ENCODE peak calls at places on chromosomes 2 and 18, in five cellular contexts. O is spleen, K is sigmoid colon, B is endothelial cell of umbilical vein, J is K562. N is an unnamed sample.

GRCh38 chr2:72367530-72368225 is 220.0 kb upstream of the CYP26B1 start:
- DNase-seq in B (peak), O (no peak), J (no peak), K (no peak), N (peak)

GRCh38 chr2:86305195-86305975 is 32.0 kb downstream of the REEP1 start:
- DNase-seq in K (peak), J (no peak), B (no peak), O (no peak), N (no peak)

GRCh38 chr2:233356546-233357308 is 2.4 kb downstream of the DGKD start:
- DNase-seq in B (no peak), K (no peak), J (no peak), O (no peak), N (no peak)

GRCh38 chr2:196200557-196200956 is 29.2 kb upstream of the STK17B start:
- DNase-seq in J (no peak), O (no peak), B (no peak), K (no peak), N (no peak)

GRCh38 chr2:241136191-241136590 is 13.1 kb downstream of the PASK start:
- DNase-seq in J (no peak), K (peak), O (no peak), B (no peak), N (no peak)

GRCh38 chr2:25700221-25700660 is 26.9 kb upstream of the DTNB start:
- DNase-seq in O (no peak), K (no peak), B (peak), J (peak), N (no peak)

GRCh38 chr2:1671916-1672315 is 72.4 kb downstream of the PXDN start:
- DNase-seq in B (no peak), O (no peak), J (no peak), K (no peak), N (no peak)

GRCh38 chr2:4530231-4530630 is 826.9 kb downstream of the DCDC2C start:
- DNase-seq in K (no peak), O (no peak), B (no peak), J (no peak), N (no peak)

GRCh38 chr2:3154694-3155093 is 222.9 kb downstream of the EIPR1 start:
- DNase-seq in O (no peak), J (no peak), B (no peak), K (no peak), N (no peak)

GRCh38 chr2:99821572-99822369 is 320.6 kb downstream of the AFF3 start:
- DNase-seq in B (peak), K (no peak), J (no peak), O (no peak), N (no peak)

GRCh38 chr2:69645026-69645425 is 1.5 kb upstream of the AAK1 start:
- DNase-seq in B (peak), O (no peak), J (peak), K (no peak), N (no peak)

GRCh38 chr2:183227191-183227590 is 102.9 kb downstream of the NUP35 start:
- DNase-seq in J (no peak), B (no peak), O (no peak), K (no peak), N (no peak)

GRCh38 chr2:80054339-80054675 is 250.2 kb downstream of the LRRTM1 start:
- DNase-seq in K (no peak), B (no peak), O (no peak), J (no peak), N (no peak)

GRCh38 chr2:105750735-105751134 is 6.0 kb downstream of the NCK2 start:
- DNase-seq in J (no peak), K (no peak), O (no peak), B (no peak), N (no peak)

GRCh38 chr2:222338374-222338773 is 39.6 kb upstream of the PAX3 start:
- DNase-seq in B (no peak), O (no peak), K (no peak), J (no peak), N (no peak)

GRCh38 chr2:129587426-129588064 is 391.9 kb upstream of the RAB6C start:
- DNase-seq in K (no peak), B (no peak), O (no peak), J (peak), N (no peak)

GRCh38 chr2:4775668-4776067 is 916.5 kb upstream of the SOX11 start:
- DNase-seq in J (no peak), B (no peak), K (no peak), O (no peak), N (no peak)

GRCh38 chr2:207505728-207506127 is 24.0 kb upstream of the CREB1 start:
- DNase-seq in B (peak), J (no peak), K (no peak), O (no peak), N (no peak)

GRCh38 chr2:88638743-88639142 is 11.5 kb upstream of the EIF2AK3 start:
- DNase-seq in J (no peak), B (no peak), O (no peak), K (no peak), N (no peak)

GRCh38 chr2:148503511-148503910 is 141.0 kb upstream of the EPC2 start:
- DNase-seq in J (no peak), B (no peak), K (no peak), O (no peak), N (no peak)

GRCh38 chr2:10252651-10253050 is 50.1 kb upstream of the HPCAL1 start:
- DNase-seq in J (no peak), K (peak), B (no peak), O (no peak), N (no peak)

GRCh38 chr18:46334200-46334553 is 230.0 kb downstream of the HAUS1 start:
- DNase-seq in K (peak), B (no peak), J (no peak), O (no peak), N (no peak)

GRCh38 chr2:112700004-112700667 is 20.7 kb upstream of the NT5DC4 start:
- DNase-seq in J (no peak), O (no peak), K (no peak), B (no peak), N (no peak)

GRCh38 chr2:77363277-77363676 is 158.9 kb downstream of the LRRTM4 start:
- DNase-seq in O (no peak), B (no peak), K (no peak), J (no peak), N (no peak)

GRCh38 chr2:35035883-35036282 is 1319.7 kb upstream of the CRIM1 start:
- DNase-seq in K (no peak), J (no peak), O (no peak), B (no peak), N (no peak)

GRCh38 chr18:56505971-56506370 is 132.4 kb downstream of the TXNL1 start:
- DNase-seq in O (no peak), B (no peak), J (no peak), K (no peak), N (no peak)

GRCh38 chr2:187842978-187843847 is 289.0 kb upstream of the TFPI start:
- DNase-seq in O (no peak), K (no peak), B (peak), J (peak), N (no peak)

GRCh38 chr18:8895987-8896619 is 190.7 kb downstream of the MTCL1 start:
- DNase-seq in O (no peak), K (no peak), J (no peak), B (no peak), N (no peak)

GRCh38 chr18:8894823-8895222 is 189.5 kb downstream of the MTCL1 start:
- DNase-seq in B (no peak), O (no peak), J (no peak), K (no peak), N (no peak)

GRCh38 chr18:8893221-8893620 is 187.9 kb downstream of the MTCL1 start:
- DNase-seq in B (no peak), K (no peak), J (peak), O (no peak), N (no peak)

GRCh38 chr18:8893628-8894231 is 188.4 kb downstream of the MTCL1 start:
- DNase-seq in O (no peak), B (no peak), K (no peak), J (no peak), N (no peak)

DNA sequence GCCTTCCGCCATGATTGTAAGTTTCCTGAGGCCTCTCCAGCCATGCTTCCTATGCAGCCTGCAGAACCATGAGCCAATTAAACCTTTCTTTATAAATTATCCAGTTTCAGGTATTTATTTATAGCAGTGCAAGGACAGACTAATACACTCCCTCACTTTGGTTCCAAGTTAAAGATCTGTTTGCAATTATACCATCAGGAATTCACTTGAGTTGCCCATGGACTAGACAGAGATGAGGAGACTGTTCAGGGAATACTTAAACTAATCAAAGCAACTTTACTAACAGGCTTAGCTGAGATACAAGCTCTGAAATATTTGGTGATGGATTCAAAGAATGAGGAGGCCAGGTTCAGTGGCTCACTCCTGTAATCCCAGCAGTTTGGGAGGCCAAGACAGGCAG is 190.0 kb downstream of the MTCL1 start:
- DNase-seq in O (no peak), K (no peak), J (no peak), B (no peak), N (no peak)
- TF ChIP-seq POLR2AphosphoS5 in O (no peak), K (no peak), J (no peak), B (no peak), N (no peak)

DNA sequence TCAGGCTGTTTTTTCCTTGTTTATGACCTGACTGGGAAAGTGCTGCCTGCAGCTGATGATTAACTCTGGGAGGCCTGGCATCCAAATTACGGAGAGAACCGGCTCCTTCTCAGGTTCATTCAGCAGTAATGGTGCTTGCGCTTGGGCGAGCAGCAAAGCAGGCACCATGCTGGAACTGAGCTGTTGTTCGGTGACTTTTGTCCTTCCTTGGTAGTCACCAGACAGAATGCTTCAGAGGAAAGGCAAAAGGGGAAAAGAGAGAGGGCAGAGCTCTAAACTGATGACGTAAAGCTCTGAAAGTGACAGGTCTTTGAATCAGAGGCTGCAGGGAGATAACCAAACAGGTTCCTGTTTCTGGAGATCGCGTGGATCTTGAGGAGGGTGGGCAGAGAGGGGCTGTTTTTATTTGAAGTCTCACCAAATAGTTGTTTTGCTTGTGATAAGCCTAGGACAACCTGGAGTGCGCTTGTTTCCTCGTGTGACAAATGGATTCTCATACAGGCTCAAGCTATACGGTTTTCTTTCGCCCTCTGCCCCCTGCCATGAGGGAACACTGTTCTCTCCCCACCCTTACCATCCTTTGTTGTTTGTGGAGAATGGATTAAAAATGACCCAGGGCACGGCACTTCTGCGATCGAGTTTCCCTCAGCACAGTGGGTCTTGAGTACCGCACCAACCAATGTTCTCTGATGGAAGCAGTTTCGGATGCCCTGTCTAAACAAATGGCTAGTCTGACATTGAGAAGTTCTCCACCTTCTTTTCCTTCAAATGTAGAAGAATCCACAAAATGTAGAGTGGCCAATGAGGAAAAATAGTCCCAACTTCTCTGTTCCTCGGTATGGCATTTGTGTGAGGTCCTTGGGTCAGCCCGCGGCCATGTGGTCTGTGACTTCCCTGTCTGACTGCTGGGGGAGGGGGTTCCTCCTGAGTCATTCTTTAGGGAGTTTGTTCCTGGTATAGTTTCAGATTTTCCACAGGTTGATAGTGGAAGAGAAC is 1.3 kb downstream of the RASGRP3 start:
- DNase-seq in J (peak), O (no peak), B (peak), K (peak), N (no peak)
- H3K4me3 ChIP-seq in J (peak), O (no peak), B (no peak), K (no peak), N (no peak)

GRCh38 chr18:74496508-74497307 is 545 bp downstream of the CNDP2 start:
- DNase-seq in K (peak), J (peak), O (no peak), B (no peak), N (peak)
- TF ChIP-seq POLR2A in K (no peak), J (no peak), O (no peak), B (no peak), N (no peak)

GRCh38 chr2:113890253-113891235 is 655 bp downstream of the ACTR3 start:
- DNase-seq in J (peak), B (peak), O (peak), K (peak), N (peak)
- TF ChIP-seq POLR2AphosphoS5 in J (peak), B (peak), O (peak), K (peak), N (peak)

GRCh38 chr2:128262315-128263253 is 56.1 kb downstream of the HS6ST1 start:
- DNase-seq in J (no peak), O (no peak), B (no peak), K (no peak), N (no peak)

GRCh38 chr2:128259585-128259984 is 59.1 kb downstream of the HS6ST1 start:
- DNase-seq in B (no peak), O (no peak), J (no peak), K (no peak), N (no peak)

GRCh38 chr2:128261245-128262128 is 57.2 kb downstream of the HS6ST1 start:
- DNase-seq in O (no peak), B (no peak), J (no peak), K (no peak), N (no peak)

GRCh38 chr2:128258218-128258617 is 60.5 kb downstream of the HS6ST1 start:
- DNase-seq in O (no peak), K (no peak), B (no peak), J (no peak), N (no peak)

GRCh38 chr2:128260239-128261138 is 58.2 kb downstream of the HS6ST1 start:
- DNase-seq in J (no peak), O (no peak), K (no peak), B (peak), N (peak)
- H3K4me3 ChIP-seq in J (no peak), O (no peak), K (peak), B (no peak), N (no peak)

GRCh38 chr2:74527741-74528140 is 1.7 kb upstream of the DQX1 start:
- DNase-seq in O (no peak), K (no peak), J (no peak), B (no peak), N (no peak)

GRCh38 chr2:74531666-74532065 is 1.9 kb downstream of the HTRA2 start:
- DNase-seq in B (no peak), O (peak), K (no peak), J (no peak), N (no peak)

GRCh38 chr2:74530239-74531161 is 767 bp downstream of the HTRA2 start:
- DNase-seq in J (peak), K (no peak), O (peak), B (peak), N (no peak)

GRCh38 chr2:74528600-74529356 is 728 bp downstream of the AUP1 start:
- DNase-seq in O (no peak), J (no peak), K (no peak), B (no peak), N (no peak)

GRCh38 chr2:74529357-74530238 is at the start of the genes AUP1 and HTRA2:
- DNase-seq in O (peak), K (peak), J (peak), B (peak), N (peak)
- TF ChIP-seq POLR2A in O (peak), K (peak), J (peak), B (peak), N (peak)

GRCh38 chr18:48136051-48136543 is 205.6 kb upstream of the SMAD2 start:
- DNase-seq in B (no peak), J (no peak), O (peak), K (no peak), N (no peak)

GRCh38 chr18:48135436-48135966 is 205.0 kb upstream of the SMAD2 start:
- DNase-seq in B (no peak), J (no peak), K (no peak), O (peak), N (no peak)

GRCh38 chr18:48132993-48133674 is 202.7 kb upstream of the SMAD2 start:
- DNase-seq in B (no peak), K (no peak), O (peak), J (no peak), N (no peak)

GRCh38 chr18:48134609-48135008 is 204.2 kb upstream of the SMAD2 start:
- DNase-seq in O (peak), J (no peak), K (no peak), B (no peak), N (no peak)

DNA sequence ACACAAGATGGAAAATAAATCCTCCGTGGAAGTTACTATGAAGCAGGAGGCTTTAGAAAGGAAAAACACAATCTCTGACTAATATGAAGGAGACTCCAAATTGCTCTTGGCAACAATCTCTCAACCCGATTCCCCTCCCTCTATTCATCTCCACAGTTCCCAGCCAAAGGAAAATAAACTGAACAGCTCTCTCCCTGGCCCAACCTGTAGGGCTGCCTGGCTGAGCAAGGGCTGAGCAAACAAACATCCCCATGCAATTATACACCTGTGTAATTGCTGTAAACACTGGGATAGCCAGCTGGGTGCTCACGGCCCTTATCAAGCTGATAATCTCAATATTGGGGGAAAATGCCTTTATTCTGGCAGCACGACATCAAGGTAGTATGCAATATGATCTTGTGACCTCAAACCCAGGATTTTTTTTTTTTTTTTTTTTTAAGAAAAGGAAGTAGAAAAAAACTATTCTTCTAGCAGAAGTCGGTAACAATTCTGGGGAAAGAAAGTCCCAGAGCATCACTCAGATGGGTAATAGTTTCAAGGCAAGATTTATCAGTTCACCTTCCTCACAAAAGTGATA is 203.3 kb upstream of the SMAD2 start:
- DNase-seq in O (peak), J (no peak), B (no peak), K (no peak), N (peak)
- TF ChIP-seq POLR2AphosphoS5 in O (no peak), J (no peak), B (no peak), K (no peak), N (peak)

GRCh38 chr18:23619388-23619873 is 33.1 kb upstream of the NPC1 start:
- DNase-seq in O (peak), B (peak), K (no peak), J (no peak), N (no peak)

GRCh38 chr18:23616258-23616657 is 30.0 kb upstream of the NPC1 start:
- DNase-seq in O (no peak), B (no peak), K (no peak), J (no peak), N (no peak)

GRCh38 chr18:23614891-23615290 is 28.6 kb upstream of the NPC1 start:
- DNase-seq in K (no peak), B (no peak), J (no peak), O (no peak), N (no peak)

GRCh38 chr18:23617412-23618009 is 31.2 kb upstream of the NPC1 start:
- DNase-seq in B (no peak), K (no peak), J (no peak), O (no peak), N (no peak)

DNA sequence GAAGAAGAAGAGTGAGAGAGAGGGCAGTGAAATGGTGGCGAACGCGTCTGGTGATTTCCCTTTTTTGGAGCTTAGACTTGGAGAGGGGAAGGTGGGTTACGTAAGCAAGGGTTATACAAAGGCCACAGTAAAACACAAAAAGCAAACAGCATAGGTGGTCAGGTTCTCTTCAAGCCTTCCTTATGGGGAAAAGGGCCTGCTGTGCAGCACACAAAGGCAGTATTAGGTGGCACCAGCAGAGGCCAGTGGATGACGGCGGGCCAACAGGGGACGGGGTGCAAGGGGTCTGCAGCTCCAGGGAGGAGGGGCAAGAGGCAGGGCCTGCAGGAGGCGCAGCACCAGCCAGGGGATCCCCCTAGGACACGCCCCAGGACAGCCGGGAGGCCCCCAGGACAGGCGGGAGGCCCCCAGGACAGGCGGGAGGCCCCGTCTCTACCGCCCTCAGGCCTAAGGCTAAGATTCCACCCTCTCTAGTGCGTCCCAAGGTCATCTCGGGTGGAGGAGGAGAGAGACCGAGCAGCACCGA is 32.6 kb upstream of the NPC1 start:
- DNase-seq in J (no peak), O (peak), B (no peak), K (peak), N (no peak)
- H3K4me3 ChIP-seq in J (no peak), O (peak), B (peak), K (peak), N (peak)

GRCh38 chr18:3245853-3246635 is 1.6 kb upstream of the MYL12A start:
- DNase-seq in B (peak), K (peak), O (peak), J (peak), N (peak)
- TF ChIP-seq POLR2A in B (no peak), K (no peak), O (no peak), J (no peak), N (no peak)